ENCODE peak calls at places on chromosome 3, in six cellular contexts. T, I, B, Z, R and N are unnamed samples.

GRCh38 chr3:60557122-60557521 is 694.1 kb downstream of the FHIT start:
- DNase-seq in I (no peak), R (no peak), B (no peak), T (no peak), Z (no peak), N (no peak)

GRCh38 chr3:140529096-140529495 is 148.8 kb upstream of the TRIM42 start:
- DNase-seq in R (no peak), Z (no peak), I (no peak), T (no peak), B (no peak), N (no peak)

GRCh38 chr3:127456471-127457093 is 134.0 kb downstream of the TPRA1 start:
- DNase-seq in I (peak), R (no peak), B (peak), Z (no peak), T (no peak), N (peak)

GRCh38 chr3:194995334-194995733 is 275.6 kb downstream of the XXYLT1 start:
- DNase-seq in B (no peak), T (no peak), R (no peak), Z (no peak), I (no peak), N (no peak)

GRCh38 chr3:1532935-1533606 is 440.2 kb downstream of the CNTN6 start:
- DNase-seq in T (no peak), I (no peak), R (no peak), B (no peak), Z (no peak), N (no peak)

GRCh38 chr3:12496453-12496761 is 12.1 kb downstream of the TSEN2 start:
- DNase-seq in R (no peak), T (no peak), I (no peak), B (no peak), Z (no peak), N (no peak)

GRCh38 chr3:28576590-28577220 is 228.1 kb upstream of the AZI2 start:
- DNase-seq in T (no peak), Z (no peak), B (no peak), R (peak), I (no peak), N (no peak)

GRCh38 chr3:23739536-23739935 is 66.2 kb upstream of the UBE2E1 start:
- DNase-seq in Z (no peak), T (no peak), R (no peak), I (peak), B (peak), N (no peak)

GRCh38 chr3:74693216-74693615 is 78.8 kb upstream of the CNTN3 start:
- DNase-seq in B (no peak), T (no peak), I (no peak), R (no peak), Z (no peak), N (no peak)

GRCh38 chr3:4986175-4986610 is 7.0 kb downstream of the BHLHE40 start:
- DNase-seq in R (no peak), T (no peak), B (no peak), Z (no peak), I (no peak), N (no peak)

GRCh38 chr3:138118863-138119766 is 3.7 kb upstream of the DZIP1L start:
- DNase-seq in Z (peak), R (peak), B (peak), I (peak), T (peak), N (peak)

GRCh38 chr3:139894638-139894989 is 40.4 kb upstream of the CLSTN2 start:
- DNase-seq in T (no peak), B (no peak), Z (no peak), I (no peak), R (no peak), N (no peak)

GRCh38 chr3:155078959-155079794 is 942 bp upstream of the MME start:
- DNase-seq in I (peak), Z (no peak), R (no peak), T (no peak), B (peak), N (no peak)

GRCh38 chr3:48543271-48543866 is 13.2 kb downstream of the PFKFB4 start:
- DNase-seq in Z (no peak), I (peak), R (no peak), T (no peak), B (peak), N (no peak)

GRCh38 chr3:184235381-184236032 is 6.1 kb downstream of the VWA5B2 start:
- DNase-seq in Z (no peak), T (no peak), R (no peak), I (no peak), B (no peak), N (no peak)

GRCh38 chr3:148309390-148310035 is 388.2 kb upstream of the AGTR1 start:
- DNase-seq in B (peak), T (no peak), Z (peak), R (peak), I (peak), N (peak)

GRCh38 chr3:14216257-14217048 is 37.8 kb downstream of the LSM3 start:
- DNase-seq in R (no peak), B (peak), T (no peak), I (peak), Z (no peak), N (peak)

GRCh38 chr3:120169407-120169806 is 75.2 kb upstream of the GSK3B start:
- DNase-seq in Z (no peak), T (no peak), R (no peak), I (no peak), B (no peak), N (no peak)

GRCh38 chr3:148873928-148874326 is 8.8 kb downstream of the CPA3 start:
- DNase-seq in B (peak), Z (no peak), I (no peak), T (no peak), R (no peak), N (no peak)

GRCh38 chr3:82505079-82505756 is 743.8 kb upstream of the GBE1 start:
- DNase-seq in I (no peak), T (no peak), R (no peak), Z (no peak), B (no peak), N (no peak)

GRCh38 chr3:50259432-50260026 is 9.4 kb upstream of the SEMA3B start:
- DNase-seq in T (no peak), Z (no peak), I (no peak), B (no peak), R (no peak), N (no peak)

GRCh38 chr3:195195321-195196209 is 75.4 kb downstream of the XXYLT1 start:
- DNase-seq in R (no peak), Z (no peak), T (no peak), I (no peak), B (peak), N (no peak)

GRCh38 chr3:109656225-109656624 is 318.9 kb upstream of the DPPA4 start:
- DNase-seq in B (no peak), I (no peak), R (no peak), T (no peak), Z (no peak), N (no peak)

GRCh38 chr3:125357032-125357658 is 18.0 kb downstream of the ZNF148 start:
- DNase-seq in I (peak), R (peak), B (peak), Z (no peak), T (no peak), N (peak)

GRCh38 chr3:159765025-159765859 is 223.4 kb upstream of the IL12A start:
- DNase-seq in I (peak), B (peak), R (peak), Z (no peak), T (peak), N (peak)

GRCh38 chr3:71028802-71029201 is 554.7 kb downstream of the FOXP1 start:
- DNase-seq in T (no peak), B (no peak), I (no peak), Z (no peak), R (no peak), N (no peak)

GRCh38 chr3:151085227-151085888 is at the start of gene MED12L:
- DNase-seq in Z (no peak), B (peak), R (peak), I (peak), T (no peak), N (peak)

GRCh38 chr3:100295089-100295488 is 34.3 kb downstream of the TBC1D23 start:
- DNase-seq in I (no peak), R (no peak), T (no peak), Z (no peak), B (no peak), N (no peak)
- TF ChIP-seq CTCF in I (no peak), R (no peak), T (no peak), Z (no peak), B (no peak), N (no peak)

GRCh38 chr3:10883478-10884234 is 67.6 kb downstream of the SLC6A11 start:
- DNase-seq in Z (no peak), I (peak), R (peak), T (no peak), B (peak), N (peak)
- TF ChIP-seq CTCF in Z (peak), I (peak), R (peak), T (no peak), B (peak), N (no peak)

DNA sequence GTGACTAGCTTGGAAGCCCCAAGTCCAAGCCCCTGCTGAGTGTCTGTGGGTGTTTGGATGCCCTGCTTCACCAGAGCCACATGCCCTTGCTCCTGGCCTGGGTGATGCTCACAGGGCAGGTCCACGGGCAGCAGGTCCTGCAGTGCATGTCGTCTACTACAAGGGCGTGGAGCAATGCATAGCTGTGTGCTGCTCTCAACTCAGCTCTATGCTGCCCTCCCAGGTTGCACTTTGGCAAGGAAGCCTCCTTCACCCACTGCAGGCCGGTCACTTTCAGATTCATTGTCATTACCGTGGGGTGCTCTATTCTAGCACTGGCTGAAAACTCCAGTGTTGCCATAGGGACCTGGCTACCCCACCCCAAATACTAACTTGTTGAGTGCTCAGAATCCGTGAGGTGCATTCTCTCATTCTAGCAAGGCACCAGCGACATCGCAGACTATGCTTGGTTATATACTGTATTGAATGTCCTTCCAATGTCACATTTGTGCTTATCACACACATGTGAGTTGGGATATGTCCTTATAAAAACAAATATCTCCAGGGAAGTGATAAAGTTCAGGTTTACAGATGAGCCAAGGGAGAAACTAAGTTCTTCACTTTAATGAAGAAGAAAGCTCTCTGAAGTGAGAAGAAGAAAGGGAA is 51.8 kb downstream of the GRAMD1C start:
- DNase-seq in I (no peak), Z (no peak), R (no peak), T (no peak), B (no peak), N (no peak)
- TF ChIP-seq CTCF in I (no peak), Z (no peak), R (no peak), T (no peak), B (no peak), N (no peak)

DNA sequence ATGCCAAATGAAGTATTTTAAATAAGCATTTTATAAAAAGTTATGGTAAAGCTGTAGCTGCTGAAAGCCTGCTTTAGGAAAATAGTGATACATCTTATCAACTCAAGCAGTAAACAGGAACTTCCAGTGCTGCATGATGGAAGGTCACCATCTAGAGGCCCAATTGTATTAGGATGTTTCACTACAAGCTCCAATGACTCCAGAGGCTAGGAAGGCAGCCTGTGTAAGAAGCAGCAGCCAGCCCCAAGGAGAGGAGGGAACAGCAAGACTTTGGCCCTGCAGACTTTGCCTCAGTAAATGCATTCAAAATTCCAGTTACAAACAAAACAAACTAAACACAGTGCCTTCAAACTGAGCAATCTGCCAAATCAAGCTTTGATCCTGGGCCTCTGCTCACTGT is 32.1 kb downstream of the ILDR1 start:
- DNase-seq in R (no peak), T (no peak), Z (no peak), I (peak), B (no peak), N (no peak)
- TF ChIP-seq CTCF in R (peak), T (no peak), Z (no peak), I (no peak), B (no peak), N (no peak)

GRCh38 chr3:32239638-32240550 is 1.4 kb downstream of the CMTM8 start:
- DNase-seq in R (peak), Z (peak), B (peak), I (peak), T (no peak), N (peak)
- TF ChIP-seq CTCF in R (peak), Z (peak), B (peak), I (peak), T (no peak), N (peak)

GRCh38 chr3:178518660-178519396 is 17.4 kb upstream of the KCNMB2 start:
- DNase-seq in Z (peak), R (peak), B (peak), T (no peak), I (no peak), N (no peak)
- TF ChIP-seq CTCF in Z (no peak), R (no peak), B (no peak), T (no peak), I (no peak), N (no peak)

GRCh38 chr3:41881233-41881821 is 80.6 kb downstream of the ULK4 start:
- DNase-seq in T (no peak), Z (no peak), B (peak), I (peak), R (peak), N (peak)
- TF ChIP-seq CTCF in T (peak), Z (peak), B (peak), I (peak), R (peak), N (peak)

DNA sequence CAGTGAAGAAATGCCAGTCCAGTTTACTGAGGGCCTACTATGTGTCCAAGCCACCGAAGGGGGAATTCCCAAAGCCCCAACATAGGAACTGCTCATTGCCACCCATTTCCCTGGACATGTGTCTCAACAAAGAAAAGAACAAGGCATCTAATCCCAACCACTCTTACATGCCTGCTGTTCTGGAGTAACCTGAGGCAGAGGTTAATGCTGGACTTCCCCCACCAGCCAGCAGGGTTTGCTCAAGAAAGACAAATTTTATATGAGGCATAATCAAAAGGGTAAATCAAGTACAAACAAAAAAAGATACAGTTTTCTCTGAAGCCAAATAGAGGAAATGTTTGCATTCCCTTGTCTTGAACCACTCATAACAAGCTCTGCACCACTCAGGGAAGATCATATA is 4.1 kb downstream of the ADCY5 start:
- DNase-seq in I (no peak), B (no peak), R (no peak), Z (no peak), T (no peak), N (no peak)
- TF ChIP-seq CTCF in I (no peak), B (no peak), R (no peak), Z (no peak), T (peak), N (peak)

GRCh38 chr3:118272976-118273375 is 761.7 kb downstream of the IGSF11 start:
- DNase-seq in R (no peak), I (no peak), Z (no peak), B (no peak), T (no peak), N (no peak)
- TF ChIP-seq CTCF in R (no peak), I (no peak), Z (no peak), B (no peak), T (no peak), N (no peak)

DNA sequence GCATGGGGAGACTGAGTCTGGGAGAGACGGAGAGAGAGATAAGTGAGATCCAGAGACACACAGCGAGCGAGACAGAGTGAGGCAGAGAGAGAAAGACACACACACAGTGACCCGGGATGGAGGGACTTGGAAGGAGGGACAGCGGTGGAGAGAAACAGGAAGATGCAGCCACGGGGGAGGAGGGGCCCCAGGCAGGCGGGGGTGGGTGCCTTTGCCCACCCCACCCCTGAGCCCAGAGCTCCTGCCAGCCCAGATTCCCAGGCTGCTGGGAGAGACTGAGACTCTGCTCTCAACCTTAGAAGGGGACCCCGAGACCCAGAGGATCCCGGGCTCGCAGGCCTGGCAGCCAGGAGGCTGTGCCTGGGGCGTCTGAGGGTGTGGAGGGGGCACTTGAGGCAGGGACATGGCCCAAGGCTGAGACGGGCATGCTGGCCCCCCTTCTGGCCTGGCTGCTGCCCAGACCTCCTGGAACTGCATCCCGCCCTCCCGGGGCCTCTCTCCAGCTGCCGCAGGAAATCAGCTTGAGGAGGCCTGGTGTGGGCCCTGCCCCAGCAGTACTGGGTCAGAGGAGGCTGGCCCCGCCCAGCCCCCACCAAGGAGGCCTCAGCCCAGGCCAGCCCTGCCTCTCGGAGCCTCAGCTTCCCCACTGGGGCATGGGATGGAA is 18.1 kb downstream of the H1-8 start:
- DNase-seq in B (peak), R (no peak), I (peak), Z (no peak), T (peak), N (no peak)
- TF ChIP-seq CTCF in B (no peak), R (no peak), I (no peak), Z (no peak), T (no peak), N (no peak)